ENCODE peak calls at places on chromosome 3, in six cellular contexts. One of them, this sample, is unnamed.

GRCh38 chr3:193314161-193314560 is 64.4 kb downstream of the ATP13A5 start:
- DNase-seq in nucleus accumbens: no peak
- DNase-seq in fibroblast of mammary gland: no peak
- DNase-seq in HTR-8/SVneo: no peak
- DNase-seq in NCI-H510A treated with DMSO at 0.1 percent for 48 hours: no peak
- DNase-seq in CD4-positive, alpha-beta T cell: no peak
- DNase-seq in this sample: no peak

GRCh38 chr3:149186726-149187125 is 34.9 kb downstream of the CP start:
- DNase-seq in NCI-H510A treated with DMSO at 0.1 percent for 48 hours: no peak
- DNase-seq in fibroblast of mammary gland: no peak
- DNase-seq in HTR-8/SVneo: no peak
- DNase-seq in nucleus accumbens: no peak
- DNase-seq in CD4-positive, alpha-beta T cell: no peak
- DNase-seq in this sample: peak; percentile 30

GRCh38 chr3:135412475-135412874 is 553.1 kb upstream of the PPP2R3A start:
- DNase-seq in HTR-8/SVneo: no peak
- DNase-seq in fibroblast of mammary gland: no peak
- DNase-seq in NCI-H510A treated with DMSO at 0.1 percent for 48 hours: no peak
- DNase-seq in CD4-positive, alpha-beta T cell: no peak
- DNase-seq in nucleus accumbens: no peak
- DNase-seq in this sample: no peak

GRCh38 chr3:114714237-114714636 is 420.4 kb downstream of the TIGIT start:
- DNase-seq in fibroblast of mammary gland: no peak
- DNase-seq in NCI-H510A treated with DMSO at 0.1 percent for 48 hours: no peak
- DNase-seq in CD4-positive, alpha-beta T cell: no peak
- DNase-seq in HTR-8/SVneo: no peak
- DNase-seq in nucleus accumbens: no peak
- DNase-seq in this sample: no peak

GRCh38 chr3:123011484-123011883 is 16.1 kb downstream of the SEMA5B start:
- DNase-seq in CD4-positive, alpha-beta T cell: no peak
- DNase-seq in fibroblast of mammary gland: no peak
- DNase-seq in nucleus accumbens: no peak
- DNase-seq in NCI-H510A treated with DMSO at 0.1 percent for 48 hours: no peak
- DNase-seq in HTR-8/SVneo: no peak
- DNase-seq in this sample: no peak

GRCh38 chr3:90011136-90011535 is 903.7 kb downstream of the EPHA3 start:
- DNase-seq in fibroblast of mammary gland: no peak
- DNase-seq in nucleus accumbens: no peak
- DNase-seq in CD4-positive, alpha-beta T cell: no peak
- DNase-seq in NCI-H510A treated with DMSO at 0.1 percent for 48 hours: no peak
- DNase-seq in HTR-8/SVneo: no peak
- DNase-seq in this sample: no peak

GRCh38 chr3:169150874-169151273 is 512.6 kb downstream of the MECOM start:
- DNase-seq in NCI-H510A treated with DMSO at 0.1 percent for 48 hours: no peak
- DNase-seq in nucleus accumbens: no peak
- DNase-seq in CD4-positive, alpha-beta T cell: no peak
- DNase-seq in fibroblast of mammary gland: no peak
- DNase-seq in HTR-8/SVneo: no peak
- DNase-seq in this sample: no peak

GRCh38 chr3:193830791-193831191 is 237.8 kb downstream of the OPA1 start:
- DNase-seq in HTR-8/SVneo: no peak
- DNase-seq in NCI-H510A treated with DMSO at 0.1 percent for 48 hours: peak; percentile 90
- DNase-seq in fibroblast of mammary gland: no peak
- DNase-seq in CD4-positive, alpha-beta T cell: no peak
- DNase-seq in nucleus accumbens: peak; percentile 43
- DNase-seq in this sample: no peak

GRCh38 chr3:195823998-195824397 is 12.3 kb upstream of the MUC4 start:
- DNase-seq in nucleus accumbens: no peak
- DNase-seq in CD4-positive, alpha-beta T cell: no peak
- DNase-seq in NCI-H510A treated with DMSO at 0.1 percent for 48 hours: no peak
- DNase-seq in HTR-8/SVneo: no peak
- DNase-seq in fibroblast of mammary gland: peak; percentile 38
- DNase-seq in this sample: no peak

GRCh38 chr3:49476563-49476962 is 6.5 kb downstream of the DAG1 start:
- DNase-seq in CD4-positive, alpha-beta T cell: no peak
- DNase-seq in nucleus accumbens: no peak
- DNase-seq in NCI-H510A treated with DMSO at 0.1 percent for 48 hours: no peak
- DNase-seq in fibroblast of mammary gland: peak; percentile 36
- DNase-seq in HTR-8/SVneo: no peak
- DNase-seq in this sample: no peak

GRCh38 chr3:184500344-184500923 is 61.2 kb upstream of the EPHB3 start:
- DNase-seq in fibroblast of mammary gland: no peak
- DNase-seq in NCI-H510A treated with DMSO at 0.1 percent for 48 hours: no peak
- DNase-seq in nucleus accumbens: no peak
- DNase-seq in HTR-8/SVneo: no peak
- DNase-seq in CD4-positive, alpha-beta T cell: no peak
- DNase-seq in this sample: no peak

GRCh38 chr3:50525987-50526386 is 22.6 kb upstream of the CACNA2D2 start:
- DNase-seq in NCI-H510A treated with DMSO at 0.1 percent for 48 hours: no peak
- DNase-seq in CD4-positive, alpha-beta T cell: no peak
- DNase-seq in fibroblast of mammary gland: peak; percentile 53
- DNase-seq in HTR-8/SVneo: peak; percentile 66
- DNase-seq in nucleus accumbens: no peak
- DNase-seq in this sample: no peak

GRCh38 chr3:127753898-127754410 is 68.4 kb downstream of the MGLL start:
- DNase-seq in NCI-H510A treated with DMSO at 0.1 percent for 48 hours: no peak
- DNase-seq in fibroblast of mammary gland: no peak
- DNase-seq in nucleus accumbens: no peak
- DNase-seq in CD4-positive, alpha-beta T cell: no peak
- DNase-seq in HTR-8/SVneo: no peak
- DNase-seq in this sample: no peak